ENCODE peak calls at places on chromosomes 16 and 17, in six cellular contexts. One of them, this sample, is unnamed.

GRCh38 chr16:25063102-25063501 is 47.9 kb upstream of the ARHGAP17 start:
- DNase-seq in bronchial epithelial cell: no peak
- DNase-seq in choroid plexus epithelial cell: no peak
- DNase-seq in SK-N-SH: no peak
- DNase-seq in AG09309: no peak
- DNase-seq in mesenchymal stem cell: no peak
- DNase-seq in this sample: no peak

GRCh38 chr17:65027305-65027704 is 29.2 kb downstream of the GNA13 start:
- DNase-seq in AG09309: no peak
- DNase-seq in mesenchymal stem cell: peak
- DNase-seq in bronchial epithelial cell: peak
- DNase-seq in SK-N-SH: peak
- DNase-seq in choroid plexus epithelial cell: peak
- DNase-seq in this sample: peak

GRCh38 chr16:74743668-74744299 is 30.8 kb downstream of the FA2H start:
- DNase-seq in mesenchymal stem cell: peak
- DNase-seq in choroid plexus epithelial cell: peak
- DNase-seq in AG09309: no peak
- DNase-seq in SK-N-SH: no peak
- DNase-seq in bronchial epithelial cell: peak
- DNase-seq in this sample: no peak

GRCh38 chr16:84919267-84919666 is 92.1 kb downstream of the ZDHHC7 start:
- DNase-seq in choroid plexus epithelial cell: no peak
- DNase-seq in SK-N-SH: no peak
- DNase-seq in bronchial epithelial cell: no peak
- DNase-seq in AG09309: no peak
- DNase-seq in mesenchymal stem cell: peak
- DNase-seq in this sample: no peak

GRCh38 chr17:73939808-73940207 is 263.7 kb upstream of the RPL38 start:
- DNase-seq in SK-N-SH: no peak
- DNase-seq in bronchial epithelial cell: no peak
- DNase-seq in AG09309: no peak
- DNase-seq in choroid plexus epithelial cell: no peak
- DNase-seq in mesenchymal stem cell: no peak
- DNase-seq in this sample: no peak

GRCh38 chr16:28283798-28284577 is 8.3 kb upstream of the SBK1 start:
- DNase-seq in AG09309: no peak
- DNase-seq in choroid plexus epithelial cell: no peak
- DNase-seq in bronchial epithelial cell: no peak
- DNase-seq in SK-N-SH: peak
- DNase-seq in mesenchymal stem cell: no peak
- DNase-seq in this sample: no peak

GRCh38 chr17:56896217-56896967 is 17.5 kb downstream of the TRIM25 start:
- DNase-seq in AG09309: no peak
- DNase-seq in bronchial epithelial cell: no peak
- DNase-seq in SK-N-SH: no peak
- DNase-seq in choroid plexus epithelial cell: no peak
- DNase-seq in mesenchymal stem cell: no peak
- DNase-seq in this sample: no peak

GRCh38 chr16:4461250-4462085 is 13.0 kb downstream of the NMRAL1 start:
- DNase-seq in choroid plexus epithelial cell: peak
- DNase-seq in SK-N-SH: peak
- DNase-seq in bronchial epithelial cell: no peak
- DNase-seq in mesenchymal stem cell: no peak
- DNase-seq in AG09309: no peak
- DNase-seq in this sample: no peak

GRCh38 chr16:194516-194915 is 14.3 kb downstream of the HBQ1 start:
- DNase-seq in SK-N-SH: no peak
- DNase-seq in AG09309: no peak
- DNase-seq in choroid plexus epithelial cell: peak
- DNase-seq in mesenchymal stem cell: no peak
- DNase-seq in bronchial epithelial cell: no peak
- DNase-seq in this sample: no peak

GRCh38 chr16:74936902-74937560 is 47.9 kb downstream of the WDR59 start:
- DNase-seq in SK-N-SH: no peak
- DNase-seq in mesenchymal stem cell: peak
- DNase-seq in bronchial epithelial cell: no peak
- DNase-seq in choroid plexus epithelial cell: peak
- DNase-seq in AG09309: peak
- DNase-seq in this sample: no peak

GRCh38 chr16:85498607-85499006 is 114.5 kb upstream of the GSE1 start:
- DNase-seq in SK-N-SH: no peak
- DNase-seq in mesenchymal stem cell: no peak
- DNase-seq in bronchial epithelial cell: no peak
- DNase-seq in choroid plexus epithelial cell: no peak
- DNase-seq in AG09309: no peak
- DNase-seq in this sample: peak

GRCh38 chr16:84839054-84839453 is 19.3 kb downstream of the CRISPLD2 start:
- DNase-seq in bronchial epithelial cell: peak
- DNase-seq in AG09309: no peak
- DNase-seq in SK-N-SH: peak
- DNase-seq in choroid plexus epithelial cell: peak
- DNase-seq in mesenchymal stem cell: peak
- DNase-seq in this sample: no peak

GRCh38 chr16:5604770-5605169 is 507.2 kb upstream of the EEF2KMT start:
- DNase-seq in choroid plexus epithelial cell: no peak
- DNase-seq in SK-N-SH: peak
- DNase-seq in mesenchymal stem cell: no peak
- DNase-seq in AG09309: no peak
- DNase-seq in bronchial epithelial cell: no peak
- DNase-seq in this sample: peak

GRCh38 chr17:47076171-47076570 is 97.1 kb upstream of the RPRML start:
- DNase-seq in SK-N-SH: no peak
- DNase-seq in mesenchymal stem cell: no peak
- DNase-seq in choroid plexus epithelial cell: peak
- DNase-seq in AG09309: no peak
- DNase-seq in bronchial epithelial cell: no peak
- DNase-seq in this sample: no peak

GRCh38 chr16:48812856-48813255 is 202.9 kb upstream of the N4BP1 start:
- DNase-seq in SK-N-SH: no peak
- DNase-seq in mesenchymal stem cell: no peak
- DNase-seq in choroid plexus epithelial cell: no peak
- DNase-seq in AG09309: no peak
- DNase-seq in bronchial epithelial cell: no peak
- DNase-seq in this sample: no peak

GRCh38 chr17:2485970-2486369 is 25.7 kb downstream of the METTL16 start:
- DNase-seq in AG09309: no peak
- DNase-seq in bronchial epithelial cell: no peak
- DNase-seq in mesenchymal stem cell: no peak
- DNase-seq in SK-N-SH: no peak
- DNase-seq in choroid plexus epithelial cell: no peak
- DNase-seq in this sample: no peak

GRCh38 chr17:32281011-32281451 is 15.4 kb downstream of the RHBDL3 start:
- DNase-seq in AG09309: no peak
- DNase-seq in bronchial epithelial cell: no peak
- DNase-seq in choroid plexus epithelial cell: no peak
- DNase-seq in mesenchymal stem cell: no peak
- DNase-seq in SK-N-SH: no peak
- DNase-seq in this sample: no peak

GRCh38 chr16:27638833-27639587 is 89.1 kb downstream of the KATNIP start:
- DNase-seq in SK-N-SH: no peak
- DNase-seq in AG09309: no peak
- DNase-seq in bronchial epithelial cell: peak
- DNase-seq in choroid plexus epithelial cell: no peak
- DNase-seq in mesenchymal stem cell: no peak
- DNase-seq in this sample: no peak

GRCh38 chr17:45248132-45248936 is 13.6 kb downstream of the SPATA32 start:
- DNase-seq in mesenchymal stem cell: no peak
- DNase-seq in AG09309: no peak
- DNase-seq in bronchial epithelial cell: peak
- DNase-seq in choroid plexus epithelial cell: peak
- DNase-seq in SK-N-SH: no peak
- DNase-seq in this sample: peak

GRCh38 chr17:48307222-48307621 is 122.8 kb downstream of the SKAP1 start:
- DNase-seq in mesenchymal stem cell: no peak
- DNase-seq in bronchial epithelial cell: no peak
- DNase-seq in choroid plexus epithelial cell: no peak
- DNase-seq in SK-N-SH: no peak
- DNase-seq in AG09309: no peak
- DNase-seq in this sample: no peak

GRCh38 chr17:41211845-41212466 is 14.5 kb upstream of the KRTAP9-2 start:
- DNase-seq in mesenchymal stem cell: no peak
- DNase-seq in bronchial epithelial cell: peak
- DNase-seq in choroid plexus epithelial cell: peak
- DNase-seq in AG09309: peak
- DNase-seq in SK-N-SH: no peak
- DNase-seq in this sample: no peak

GRCh38 chr16:53600076-53600475 is 97.1 kb upstream of the AKTIP start:
- DNase-seq in SK-N-SH: no peak
- DNase-seq in bronchial epithelial cell: no peak
- DNase-seq in mesenchymal stem cell: peak
- DNase-seq in choroid plexus epithelial cell: peak
- DNase-seq in AG09309: peak
- DNase-seq in this sample: no peak

GRCh38 chr17:74618446-74618845 is 5.1 kb downstream of the CD300E start:
- DNase-seq in SK-N-SH: no peak
- DNase-seq in bronchial epithelial cell: no peak
- DNase-seq in AG09309: no peak
- DNase-seq in mesenchymal stem cell: no peak
- DNase-seq in choroid plexus epithelial cell: no peak
- DNase-seq in this sample: no peak

GRCh38 chr16:86072328-86073102 is 173.6 kb downstream of the IRF8 start:
- DNase-seq in SK-N-SH: peak
- DNase-seq in bronchial epithelial cell: peak
- DNase-seq in choroid plexus epithelial cell: peak
- DNase-seq in AG09309: peak
- DNase-seq in mesenchymal stem cell: peak
- DNase-seq in this sample: peak

GRCh38 chr17:49676276-49676868 is 1.5 kb downstream of the SPOP start:
- DNase-seq in SK-N-SH: no peak
- DNase-seq in bronchial epithelial cell: no peak
- DNase-seq in mesenchymal stem cell: peak
- DNase-seq in choroid plexus epithelial cell: peak
- DNase-seq in AG09309: no peak
- DNase-seq in this sample: peak

GRCh38 chr16:4412854-4413253 is 3.5 kb downstream of the CORO7 start:
- DNase-seq in mesenchymal stem cell: no peak
- DNase-seq in AG09309: no peak
- DNase-seq in choroid plexus epithelial cell: no peak
- DNase-seq in SK-N-SH: no peak
- DNase-seq in bronchial epithelial cell: no peak
- DNase-seq in this sample: no peak

GRCh38 chr16:13205352-13205751 is 304.0 kb downstream of the SHISA9 start:
- DNase-seq in bronchial epithelial cell: no peak
- DNase-seq in AG09309: no peak
- DNase-seq in choroid plexus epithelial cell: no peak
- DNase-seq in SK-N-SH: no peak
- DNase-seq in mesenchymal stem cell: no peak
- DNase-seq in this sample: no peak

GRCh38 chr16:12462690-12463646 is 340.7 kb downstream of the CPPED1 start:
- DNase-seq in mesenchymal stem cell: peak
- DNase-seq in SK-N-SH: no peak
- DNase-seq in AG09309: peak
- DNase-seq in bronchial epithelial cell: no peak
- DNase-seq in choroid plexus epithelial cell: peak
- DNase-seq in this sample: no peak

GRCh38 chr16:79182618-79183017 is 417.9 kb downstream of the MAF start:
- DNase-seq in choroid plexus epithelial cell: peak
- DNase-seq in mesenchymal stem cell: peak
- DNase-seq in bronchial epithelial cell: peak
- DNase-seq in AG09309: no peak
- DNase-seq in SK-N-SH: no peak
- DNase-seq in this sample: no peak

GRCh38 chr16:68235105-68235881 is 634 bp downstream of the ESRP2 start:
- DNase-seq in SK-N-SH: no peak
- DNase-seq in AG09309: no peak
- DNase-seq in bronchial epithelial cell: peak
- DNase-seq in mesenchymal stem cell: no peak
- DNase-seq in choroid plexus epithelial cell: no peak
- DNase-seq in this sample: no peak
- H3K4me3 ChIP-seq in SK-N-SH: no peak
- H3K4me3 ChIP-seq in AG09309: no peak
- H3K4me3 ChIP-seq in bronchial epithelial cell: peak
- H3K4me3 ChIP-seq in mesenchymal stem cell: peak
- H3K4me3 ChIP-seq in choroid plexus epithelial cell: peak
- H3K4me3 ChIP-seq in this sample: no peak

GRCh38 chr16:83771306-83771942 is 36.4 kb upstream of the HSBP1 start:
- DNase-seq in choroid plexus epithelial cell: peak
- DNase-seq in SK-N-SH: no peak
- DNase-seq in mesenchymal stem cell: no peak
- DNase-seq in bronchial epithelial cell: no peak
- DNase-seq in AG09309: no peak
- DNase-seq in this sample: no peak

GRCh38 chr16:83768976-83769375 is 38.8 kb upstream of the HSBP1 start:
- DNase-seq in AG09309: no peak
- DNase-seq in SK-N-SH: no peak
- DNase-seq in bronchial epithelial cell: no peak
- DNase-seq in choroid plexus epithelial cell: no peak
- DNase-seq in mesenchymal stem cell: no peak
- DNase-seq in this sample: no peak

GRCh38 chr16:83769397-83770008 is 38.3 kb upstream of the HSBP1 start:
- DNase-seq in SK-N-SH: no peak
- DNase-seq in choroid plexus epithelial cell: no peak
- DNase-seq in bronchial epithelial cell: no peak
- DNase-seq in mesenchymal stem cell: no peak
- DNase-seq in AG09309: no peak
- DNase-seq in this sample: peak

GRCh38 chr16:83774066-83774465 is 33.7 kb upstream of the HSBP1 start:
- DNase-seq in SK-N-SH: no peak
- DNase-seq in choroid plexus epithelial cell: no peak
- DNase-seq in bronchial epithelial cell: no peak
- DNase-seq in mesenchymal stem cell: no peak
- DNase-seq in AG09309: no peak
- DNase-seq in this sample: no peak

GRCh38 chr16:83772806-83773205 is 35.0 kb upstream of the HSBP1 start:
- DNase-seq in choroid plexus epithelial cell: no peak
- DNase-seq in AG09309: no peak
- DNase-seq in mesenchymal stem cell: peak
- DNase-seq in SK-N-SH: no peak
- DNase-seq in bronchial epithelial cell: no peak
- DNase-seq in this sample: no peak
- H3K4me3 ChIP-seq in choroid plexus epithelial cell: no peak
- H3K4me3 ChIP-seq in AG09309: no peak
- H3K4me3 ChIP-seq in mesenchymal stem cell: no peak
- H3K4me3 ChIP-seq in SK-N-SH: no peak
- H3K4me3 ChIP-seq in bronchial epithelial cell: no peak
- H3K4me3 ChIP-seq in this sample: no peak

GRCh38 chr17:18320301-18320700 is 5.2 kb downstream of the SMCR8 start:
- DNase-seq in AG09309: no peak
- DNase-seq in SK-N-SH: no peak
- DNase-seq in choroid plexus epithelial cell: no peak
- DNase-seq in mesenchymal stem cell: no peak
- DNase-seq in bronchial epithelial cell: no peak
- DNase-seq in this sample: no peak
- H3K4me3 ChIP-seq in AG09309: no peak
- H3K4me3 ChIP-seq in SK-N-SH: no peak
- H3K4me3 ChIP-seq in choroid plexus epithelial cell: peak
- H3K4me3 ChIP-seq in mesenchymal stem cell: no peak
- H3K4me3 ChIP-seq in bronchial epithelial cell: no peak
- H3K4me3 ChIP-seq in this sample: no peak

GRCh38 chr17:4944554-4945175 is 3.7 kb downstream of the PFN1 start:
- DNase-seq in mesenchymal stem cell: no peak
- DNase-seq in choroid plexus epithelial cell: no peak
- DNase-seq in bronchial epithelial cell: no peak
- DNase-seq in AG09309: no peak
- DNase-seq in SK-N-SH: no peak
- DNase-seq in this sample: no peak
- H3K4me3 ChIP-seq in mesenchymal stem cell: no peak
- H3K4me3 ChIP-seq in choroid plexus epithelial cell: no peak
- H3K4me3 ChIP-seq in bronchial epithelial cell: no peak
- H3K4me3 ChIP-seq in AG09309: peak
- H3K4me3 ChIP-seq in SK-N-SH: no peak
- H3K4me3 ChIP-seq in this sample: peak

GRCh38 chr17:1227917-1228751 is 42.1 kb upstream of the BHLHA9 start:
- DNase-seq in mesenchymal stem cell: no peak
- DNase-seq in bronchial epithelial cell: no peak
- DNase-seq in choroid plexus epithelial cell: peak
- DNase-seq in AG09309: no peak
- DNase-seq in SK-N-SH: no peak
- DNase-seq in this sample: no peak
- H3K4me3 ChIP-seq in mesenchymal stem cell: no peak
- H3K4me3 ChIP-seq in bronchial epithelial cell: no peak
- H3K4me3 ChIP-seq in choroid plexus epithelial cell: peak
- H3K4me3 ChIP-seq in AG09309: no peak
- H3K4me3 ChIP-seq in SK-N-SH: no peak
- H3K4me3 ChIP-seq in this sample: no peak

This sample was measured in Jurkat, Clone E6-1.